ENCODE peak calls at places on chromosomes 13 and 19, in seven cellular contexts. Z is RWPE1, T is lower leg skin, Q is fibroblast of lung, H is right lobe of liver, E is B cell, C is fibroblast of the aortic adventitia. K is an unnamed sample.

GRCh38 chr13:41085961-41086360 is 24.7 kb downstream of the WBP4 start:
- DNase-seq in T (no peak), H (no peak), Q (no peak), E (no peak), Z (no peak), C (no peak), K (no peak)

GRCh38 chr19:16887353-16888265 is 1.2 kb upstream of the F2RL3 start:
- DNase-seq in H (no peak), C (no peak), E (no peak), Z (no peak), Q (no peak), T (no peak), K (no peak)

GRCh38 chr19:35959040-35959967 is 23.1 kb downstream of the LRFN3 start:
- DNase-seq in T (no peak), C (no peak), Z (no peak), E (peak), Q (no peak), H (no peak), K (peak)

GRCh38 chr19:49491030-49491803 is 3.8 kb downstream of the RPL13A start:
- DNase-seq in Q (no peak), T (no peak), H (no peak), Z (no peak), C (no peak), E (no peak), K (no peak)

GRCh38 chr13:38607136-38607535 is 79.7 kb upstream of the FREM2 start:
- DNase-seq in E (no peak), C (no peak), Q (no peak), Z (no peak), T (no peak), H (no peak), K (no peak)

GRCh38 chr19:11464333-11465265 is 16.2 kb downstream of the ELAVL3 start:
- DNase-seq in H (no peak), Q (no peak), C (no peak), E (no peak), Z (no peak), T (no peak), K (no peak)

GRCh38 chr13:72763411-72763810 is 18.3 kb downstream of the DIS3 start:
- DNase-seq in Z (no peak), H (no peak), Q (no peak), T (no peak), C (peak), E (no peak), K (no peak)

GRCh38 chr13:42549555-42549941 is 24.4 kb upstream of the TNFSF11 start:
- DNase-seq in H (no peak), C (no peak), Q (peak), Z (no peak), E (no peak), T (no peak), K (no peak)

GRCh38 chr13:97068146-97068545 is 73.9 kb upstream of the OXGR1 start:
- DNase-seq in E (no peak), T (no peak), C (no peak), H (no peak), Q (peak), Z (no peak), K (no peak)

GRCh38 chr19:8017808-8018207 is 12.4 kb upstream of the ELAVL1 start:
- DNase-seq in Z (no peak), Q (no peak), E (peak), H (no peak), T (no peak), C (no peak), K (peak)
- TF ChIP-seq CTCF in Z (no peak), Q (no peak), E (peak), H (no peak), T (no peak), C (no peak), K (peak)

DNA sequence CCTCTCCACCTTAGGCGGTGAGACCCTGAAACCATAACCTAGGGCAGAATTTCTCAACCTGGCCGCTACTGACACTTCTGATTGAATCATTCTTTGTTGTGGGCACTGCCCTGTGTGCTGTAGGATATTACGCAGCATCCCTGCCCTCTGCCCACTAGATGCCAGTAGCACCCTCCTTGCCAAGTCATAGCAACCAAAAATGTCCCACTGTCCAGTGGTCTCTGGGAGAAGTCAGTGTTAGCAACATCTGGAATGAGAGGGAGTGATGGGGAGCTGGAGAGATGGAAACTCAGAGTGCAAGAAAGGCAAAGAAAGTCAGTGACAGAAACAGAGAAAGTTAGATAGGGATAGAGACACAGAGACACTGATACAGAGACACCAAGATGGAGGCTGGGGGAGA is 13.6 kb downstream of the KLK4 start:
- DNase-seq in C (no peak), Z (no peak), E (no peak), H (no peak), Q (no peak), T (no peak), K (no peak)
- TF ChIP-seq CTCF in C (no peak), Z (no peak), E (no peak), H (no peak), Q (no peak), T (no peak), K (peak)

GRCh38 chr19:51271015-51271600 is 20.2 kb downstream of the SIGLECL1 start:
- DNase-seq in H (no peak), T (no peak), Z (no peak), C (no peak), Q (no peak), E (no peak), K (no peak)

GRCh38 chr19:51274037-51274370 is 23.1 kb downstream of the SIGLECL1 start:
- DNase-seq in Q (no peak), Z (no peak), T (no peak), H (no peak), C (no peak), E (no peak), K (no peak)

GRCh38 chr19:51277112-51277511 is 26.2 kb downstream of the SIGLECL1 start:
- DNase-seq in H (no peak), T (no peak), E (no peak), Q (no peak), Z (no peak), C (no peak), K (no peak)

GRCh38 chr19:51274371-51274770 is 23.5 kb downstream of the SIGLECL1 start:
- DNase-seq in H (no peak), T (no peak), E (no peak), Z (no peak), C (no peak), Q (no peak), K (no peak)

GRCh38 chr19:51272183-51272817 is 21.4 kb downstream of the SIGLECL1 start:
- DNase-seq in T (no peak), Z (no peak), E (no peak), H (no peak), Q (no peak), C (no peak), K (no peak)
- TF ChIP-seq CTCF in T (no peak), Z (no peak), E (no peak), H (no peak), Q (no peak), C (no peak), K (no peak)

GRCh38 chr19:10333758-10334339 is 520 bp upstream of the RAVER1 start:
- DNase-seq in C (peak), E (no peak), T (peak), H (no peak), Q (no peak), Z (peak), K (no peak)

GRCh38 chr19:10332965-10333757 is at the start of gene RAVER1:
- DNase-seq in C (peak), E (peak), H (peak), Z (peak), T (peak), Q (peak), K (peak)

GRCh38 chr19:10334340-10335148 is 1.2 kb upstream of the RAVER1 start:
- DNase-seq in E (no peak), Q (peak), Z (peak), H (peak), C (peak), T (peak), K (no peak)

GRCh38 chr19:10329555-10329954 is 3.8 kb downstream of the RAVER1 start:
- DNase-seq in Q (no peak), H (no peak), Z (no peak), E (no peak), C (no peak), T (no peak), K (no peak)

GRCh38 chr19:10332158-10332964 is 968 bp downstream of the RAVER1 start:
- DNase-seq in Q (no peak), H (no peak), E (no peak), T (no peak), Z (no peak), C (no peak), K (no peak)
- TF ChIP-seq CTCF in Q (no peak), H (no peak), E (no peak), T (no peak), Z (no peak), C (no peak), K (no peak)

GRCh38 chr13:20870829-20871228 is 31.7 kb downstream of the XPO4 start:
- DNase-seq in Z (no peak), H (no peak), E (no peak), T (no peak), C (no peak), Q (no peak), K (no peak)

GRCh38 chr13:20867408-20867807 is 35.1 kb downstream of the XPO4 start:
- DNase-seq in Z (no peak), C (no peak), E (no peak), Q (no peak), T (no peak), H (no peak), K (no peak)

GRCh38 chr13:20873348-20873747 is 29.2 kb downstream of the XPO4 start:
- DNase-seq in T (no peak), Q (peak), E (no peak), H (no peak), Z (peak), C (peak), K (no peak)

GRCh38 chr13:20869540-20869939 is 33.0 kb downstream of the XPO4 start:
- DNase-seq in Q (peak), T (no peak), E (no peak), Z (no peak), C (peak), H (no peak), K (no peak)
- TF ChIP-seq CTCF in Q (peak), T (no peak), E (no peak), Z (no peak), C (peak), H (peak), K (no peak)

DNA sequence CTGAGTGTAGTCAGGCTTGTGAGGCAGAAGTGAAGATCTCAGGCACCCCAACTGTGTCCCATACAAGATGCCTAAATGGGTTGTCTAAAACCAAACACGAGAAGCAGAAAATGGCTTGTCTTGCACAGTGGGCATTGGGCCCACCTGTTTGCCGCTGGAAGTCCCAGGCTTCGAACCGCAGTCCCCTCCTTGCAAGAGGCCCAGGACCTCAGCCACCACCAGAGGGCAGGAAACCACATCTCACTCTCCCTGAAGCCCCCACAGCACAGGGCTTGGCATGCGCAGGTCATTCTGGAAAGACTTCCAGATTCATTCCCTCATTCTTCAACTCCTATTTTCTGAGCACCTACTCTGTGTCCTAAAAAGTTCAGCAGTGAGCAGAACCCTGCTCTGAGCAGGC is 973.7 kb downstream of the UQCRFS1 start:
- DNase-seq in C (peak), E (no peak), H (no peak), Z (no peak), Q (no peak), T (no peak), K (no peak)
- TF ChIP-seq CTCF in C (peak), E (no peak), H (no peak), Z (no peak), Q (no peak), T (no peak), K (no peak)